ENCODE peak calls at places on chromosomes 2 and 18, in nine cellular contexts. One of them, this sample, is unnamed.

GRCh38 chr2:242069018-242069417 is 199.5 kb downstream of the RTP5 start:
- DNase-seq in NCI-H2107: no peak
- DNase-seq in activated CD8-positive, alpha-beta memory T cell treated with anti-CD3 and anti-CD28 coated beads, Interleukin-2, amount 50 U/mL, for 48 hours: no peak
- DNase-seq in heart right ventricle: no peak
- DNase-seq in GM20000: no peak
- DNase-seq in iris pigment epithelial cell: no peak
- DNase-seq in RWPE1: no peak
- DNase-seq in astrocyte of the hippocampus: no peak
- DNase-seq in stromal cell of bone marrow: no peak
- DNase-seq in this sample: no peak

GRCh38 chr2:158184556-158185343 is 83.1 kb downstream of the UPP2 start:
- DNase-seq in astrocyte of the hippocampus: peak; percentile 58
- DNase-seq in iris pigment epithelial cell: no peak
- DNase-seq in heart right ventricle: no peak
- DNase-seq in NCI-H2107: no peak
- DNase-seq in stromal cell of bone marrow: no peak
- DNase-seq in GM20000: no peak
- DNase-seq in activated CD8-positive, alpha-beta memory T cell treated with anti-CD3 and anti-CD28 coated beads, Interleukin-2, amount 50 U/mL, for 48 hours: no peak
- DNase-seq in RWPE1: no peak
- DNase-seq in this sample: no peak

GRCh38 chr2:82256983-82257382 is 1952.4 kb upstream of the LRRTM1 start:
- DNase-seq in NCI-H2107: no peak
- DNase-seq in iris pigment epithelial cell: no peak
- DNase-seq in activated CD8-positive, alpha-beta memory T cell treated with anti-CD3 and anti-CD28 coated beads, Interleukin-2, amount 50 U/mL, for 48 hours: no peak
- DNase-seq in astrocyte of the hippocampus: no peak
- DNase-seq in heart right ventricle: no peak
- DNase-seq in RWPE1: no peak
- DNase-seq in stromal cell of bone marrow: no peak
- DNase-seq in GM20000: no peak
- DNase-seq in this sample: no peak

GRCh38 chr2:40282428-40282827 is 169.5 kb downstream of the SLC8A1 start:
- DNase-seq in NCI-H2107: no peak
- DNase-seq in heart right ventricle: no peak
- DNase-seq in activated CD8-positive, alpha-beta memory T cell treated with anti-CD3 and anti-CD28 coated beads, Interleukin-2, amount 50 U/mL, for 48 hours: no peak
- DNase-seq in RWPE1: no peak
- DNase-seq in iris pigment epithelial cell: no peak
- DNase-seq in astrocyte of the hippocampus: no peak
- DNase-seq in GM20000: no peak
- DNase-seq in stromal cell of bone marrow: no peak
- DNase-seq in this sample: no peak

GRCh38 chr2:166239548-166239947 is 111.7 kb upstream of the SCN1A start:
- DNase-seq in astrocyte of the hippocampus: peak; percentile 84
- DNase-seq in iris pigment epithelial cell: peak; percentile 97
- DNase-seq in heart right ventricle: no peak
- DNase-seq in activated CD8-positive, alpha-beta memory T cell treated with anti-CD3 and anti-CD28 coated beads, Interleukin-2, amount 50 U/mL, for 48 hours: no peak
- DNase-seq in GM20000: no peak
- DNase-seq in RWPE1: peak; percentile 74
- DNase-seq in NCI-H2107: no peak
- DNase-seq in stromal cell of bone marrow: peak; percentile 88
- DNase-seq in this sample: peak; percentile 93

GRCh38 chr2:221817052-221817451 is 244.9 kb upstream of the EPHA4 start:
- DNase-seq in activated CD8-positive, alpha-beta memory T cell treated with anti-CD3 and anti-CD28 coated beads, Interleukin-2, amount 50 U/mL, for 48 hours: no peak
- DNase-seq in heart right ventricle: no peak
- DNase-seq in RWPE1: peak; percentile 63
- DNase-seq in GM20000: no peak
- DNase-seq in astrocyte of the hippocampus: peak; percentile 68
- DNase-seq in iris pigment epithelial cell: peak; percentile 4
- DNase-seq in NCI-H2107: no peak
- DNase-seq in stromal cell of bone marrow: no peak
- DNase-seq in this sample: peak; percentile 45

GRCh38 chr2:206920936-206921335 is 18.4 kb upstream of the CPO start:
- DNase-seq in heart right ventricle: no peak
- DNase-seq in stromal cell of bone marrow: no peak
- DNase-seq in NCI-H2107: no peak
- DNase-seq in astrocyte of the hippocampus: no peak
- DNase-seq in activated CD8-positive, alpha-beta memory T cell treated with anti-CD3 and anti-CD28 coated beads, Interleukin-2, amount 50 U/mL, for 48 hours: no peak
- DNase-seq in RWPE1: peak; percentile 17
- DNase-seq in GM20000: no peak
- DNase-seq in iris pigment epithelial cell: no peak
- DNase-seq in this sample: no peak

GRCh38 chr18:45169610-45170009 is 445.7 kb upstream of the SLC14A2 start:
- DNase-seq in iris pigment epithelial cell: peak; percentile 82
- DNase-seq in NCI-H2107: no peak
- DNase-seq in astrocyte of the hippocampus: peak; percentile 52
- DNase-seq in GM20000: no peak
- DNase-seq in RWPE1: peak; percentile 38
- DNase-seq in heart right ventricle: no peak
- DNase-seq in activated CD8-positive, alpha-beta memory T cell treated with anti-CD3 and anti-CD28 coated beads, Interleukin-2, amount 50 U/mL, for 48 hours: no peak
- DNase-seq in stromal cell of bone marrow: peak; percentile 96
- DNase-seq in this sample: peak; percentile 87

GRCh38 chr2:205060269-205060668 is 515.0 kb downstream of the PARD3B start:
- DNase-seq in RWPE1: peak; percentile 19
- DNase-seq in stromal cell of bone marrow: peak; percentile 45
- DNase-seq in activated CD8-positive, alpha-beta memory T cell treated with anti-CD3 and anti-CD28 coated beads, Interleukin-2, amount 50 U/mL, for 48 hours: no peak
- DNase-seq in NCI-H2107: no peak
- DNase-seq in astrocyte of the hippocampus: peak; percentile 57
- DNase-seq in heart right ventricle: no peak
- DNase-seq in iris pigment epithelial cell: peak; percentile 89
- DNase-seq in GM20000: no peak
- DNase-seq in this sample: peak; percentile 70

GRCh38 chr2:159939946-159940345 is 122.5 kb downstream of the PLA2R1 start:
- DNase-seq in iris pigment epithelial cell: peak; percentile 36
- DNase-seq in RWPE1: peak; percentile 30
- DNase-seq in NCI-H2107: no peak
- DNase-seq in stromal cell of bone marrow: no peak
- DNase-seq in GM20000: peak; percentile 57
- DNase-seq in astrocyte of the hippocampus: peak; percentile 55
- DNase-seq in activated CD8-positive, alpha-beta memory T cell treated with anti-CD3 and anti-CD28 coated beads, Interleukin-2, amount 50 U/mL, for 48 hours: no peak
- DNase-seq in heart right ventricle: no peak
- DNase-seq in this sample: peak; percentile 36

GRCh38 chr2:3598197-3598910 is 3.4 kb downstream of the COLEC11 start:
- DNase-seq in RWPE1: no peak
- DNase-seq in astrocyte of the hippocampus: no peak
- DNase-seq in NCI-H2107: no peak
- DNase-seq in heart right ventricle: no peak
- DNase-seq in iris pigment epithelial cell: no peak
- DNase-seq in activated CD8-positive, alpha-beta memory T cell treated with anti-CD3 and anti-CD28 coated beads, Interleukin-2, amount 50 U/mL, for 48 hours: no peak
- DNase-seq in GM20000: no peak
- DNase-seq in stromal cell of bone marrow: no peak
- DNase-seq in this sample: no peak

GRCh38 chr18:3664563-3665178 is 214.7 kb downstream of the TGIF1 start:
- DNase-seq in RWPE1: no peak
- DNase-seq in heart right ventricle: no peak
- DNase-seq in stromal cell of bone marrow: no peak
- DNase-seq in astrocyte of the hippocampus: peak; percentile 57
- DNase-seq in NCI-H2107: no peak
- DNase-seq in GM20000: no peak
- DNase-seq in activated CD8-positive, alpha-beta memory T cell treated with anti-CD3 and anti-CD28 coated beads, Interleukin-2, amount 50 U/mL, for 48 hours: no peak
- DNase-seq in iris pigment epithelial cell: no peak
- DNase-seq in this sample: peak; percentile 20

GRCh38 chr18:57585421-57585820 is 1.1 kb downstream of the FECH start:
- DNase-seq in NCI-H2107: no peak
- DNase-seq in stromal cell of bone marrow: no peak
- DNase-seq in iris pigment epithelial cell: no peak
- DNase-seq in RWPE1: no peak
- DNase-seq in heart right ventricle: no peak
- DNase-seq in astrocyte of the hippocampus: peak; percentile 29
- DNase-seq in activated CD8-positive, alpha-beta memory T cell treated with anti-CD3 and anti-CD28 coated beads, Interleukin-2, amount 50 U/mL, for 48 hours: no peak
- DNase-seq in GM20000: no peak
- DNase-seq in this sample: peak; percentile 12

GRCh38 chr2:86513948-86514660 is 49.1 kb downstream of the CHMP3 start:
- DNase-seq in activated CD8-positive, alpha-beta memory T cell treated with anti-CD3 and anti-CD28 coated beads, Interleukin-2, amount 50 U/mL, for 48 hours: no peak
- DNase-seq in GM20000: no peak
- DNase-seq in astrocyte of the hippocampus: no peak
- DNase-seq in RWPE1: no peak
- DNase-seq in iris pigment epithelial cell: no peak
- DNase-seq in heart right ventricle: no peak
- DNase-seq in NCI-H2107: no peak
- DNase-seq in stromal cell of bone marrow: no peak
- DNase-seq in this sample: no peak

GRCh38 chr2:170886391-170886790 is 42.7 kb upstream of the GORASP2 start:
- DNase-seq in stromal cell of bone marrow: no peak
- DNase-seq in iris pigment epithelial cell: peak; percentile 82
- DNase-seq in GM20000: no peak
- DNase-seq in NCI-H2107: no peak
- DNase-seq in heart right ventricle: no peak
- DNase-seq in RWPE1: peak; percentile 51
- DNase-seq in astrocyte of the hippocampus: peak; percentile 91
- DNase-seq in activated CD8-positive, alpha-beta memory T cell treated with anti-CD3 and anti-CD28 coated beads, Interleukin-2, amount 50 U/mL, for 48 hours: no peak
- DNase-seq in this sample: peak; percentile 65

GRCh38 chr18:47552783-47553182 is 301.3 kb upstream of the SKOR2 start:
- DNase-seq in activated CD8-positive, alpha-beta memory T cell treated with anti-CD3 and anti-CD28 coated beads, Interleukin-2, amount 50 U/mL, for 48 hours: no peak
- DNase-seq in RWPE1: no peak
- DNase-seq in heart right ventricle: no peak
- DNase-seq in stromal cell of bone marrow: no peak
- DNase-seq in NCI-H2107: no peak
- DNase-seq in iris pigment epithelial cell: no peak
- DNase-seq in GM20000: no peak
- DNase-seq in astrocyte of the hippocampus: no peak
- DNase-seq in this sample: no peak

GRCh38 chr2:44598731-44599529 is 237.2 kb downstream of the CAMKMT start:
- DNase-seq in heart right ventricle: no peak
- DNase-seq in iris pigment epithelial cell: peak; percentile 42
- DNase-seq in NCI-H2107: no peak
- DNase-seq in astrocyte of the hippocampus: no peak
- DNase-seq in RWPE1: no peak
- DNase-seq in GM20000: no peak
- DNase-seq in stromal cell of bone marrow: no peak
- DNase-seq in activated CD8-positive, alpha-beta memory T cell treated with anti-CD3 and anti-CD28 coated beads, Interleukin-2, amount 50 U/mL, for 48 hours: no peak
- DNase-seq in this sample: no peak

GRCh38 chr2:1613731-1614354 is 130.5 kb downstream of the PXDN start:
- DNase-seq in NCI-H2107: no peak
- DNase-seq in GM20000: no peak
- DNase-seq in astrocyte of the hippocampus: peak; percentile 62
- DNase-seq in RWPE1: no peak
- DNase-seq in heart right ventricle: no peak
- DNase-seq in iris pigment epithelial cell: peak; percentile 47
- DNase-seq in stromal cell of bone marrow: peak; percentile 70
- DNase-seq in activated CD8-positive, alpha-beta memory T cell treated with anti-CD3 and anti-CD28 coated beads, Interleukin-2, amount 50 U/mL, for 48 hours: no peak
- DNase-seq in this sample: peak; percentile 83

GRCh38 chr2:44168684-44169154 is at the start of gene PPM1B:
- DNase-seq in heart right ventricle: no peak
- DNase-seq in iris pigment epithelial cell: no peak
- DNase-seq in NCI-H2107: peak; percentile 100
- DNase-seq in activated CD8-positive, alpha-beta memory T cell treated with anti-CD3 and anti-CD28 coated beads, Interleukin-2, amount 50 U/mL, for 48 hours: peak; percentile 98
- DNase-seq in RWPE1: no peak
- DNase-seq in astrocyte of the hippocampus: peak; percentile 100
- DNase-seq in stromal cell of bone marrow: no peak
- DNase-seq in GM20000: no peak
- DNase-seq in this sample: no peak

GRCh38 chr2:204265701-204266310 is 279.5 kb upstream of the PARD3B start:
- DNase-seq in iris pigment epithelial cell: no peak
- DNase-seq in RWPE1: no peak
- DNase-seq in NCI-H2107: peak; percentile 55
- DNase-seq in GM20000: no peak
- DNase-seq in astrocyte of the hippocampus: no peak
- DNase-seq in heart right ventricle: no peak
- DNase-seq in stromal cell of bone marrow: no peak
- DNase-seq in activated CD8-positive, alpha-beta memory T cell treated with anti-CD3 and anti-CD28 coated beads, Interleukin-2, amount 50 U/mL, for 48 hours: no peak
- DNase-seq in this sample: no peak

GRCh38 chr2:238549866-238550265 is 123.1 kb downstream of the ASB1 start:
- DNase-seq in stromal cell of bone marrow: no peak
- DNase-seq in heart right ventricle: no peak
- DNase-seq in astrocyte of the hippocampus: no peak
- DNase-seq in RWPE1: no peak
- DNase-seq in NCI-H2107: no peak
- DNase-seq in iris pigment epithelial cell: no peak
- DNase-seq in GM20000: no peak
- DNase-seq in activated CD8-positive, alpha-beta memory T cell treated with anti-CD3 and anti-CD28 coated beads, Interleukin-2, amount 50 U/mL, for 48 hours: no peak
- DNase-seq in this sample: no peak

GRCh38 chr2:190261851-190262250 is 57.8 kb downstream of the HIBCH start:
- DNase-seq in activated CD8-positive, alpha-beta memory T cell treated with anti-CD3 and anti-CD28 coated beads, Interleukin-2, amount 50 U/mL, for 48 hours: no peak
- DNase-seq in iris pigment epithelial cell: no peak
- DNase-seq in heart right ventricle: no peak
- DNase-seq in stromal cell of bone marrow: no peak
- DNase-seq in RWPE1: no peak
- DNase-seq in NCI-H2107: no peak
- DNase-seq in GM20000: no peak
- DNase-seq in astrocyte of the hippocampus: no peak
- DNase-seq in this sample: no peak

GRCh38 chr2:168192143-168192785 is 55.1 kb downstream of the STK39 start:
- DNase-seq in RWPE1: no peak
- DNase-seq in activated CD8-positive, alpha-beta memory T cell treated with anti-CD3 and anti-CD28 coated beads, Interleukin-2, amount 50 U/mL, for 48 hours: no peak
- DNase-seq in astrocyte of the hippocampus: no peak
- DNase-seq in heart right ventricle: no peak
- DNase-seq in iris pigment epithelial cell: no peak
- DNase-seq in GM20000: no peak
- DNase-seq in stromal cell of bone marrow: no peak
- DNase-seq in NCI-H2107: no peak
- DNase-seq in this sample: no peak

GRCh38 chr2:72109291-72109690 is 38.4 kb downstream of the CYP26B1 start:
- DNase-seq in activated CD8-positive, alpha-beta memory T cell treated with anti-CD3 and anti-CD28 coated beads, Interleukin-2, amount 50 U/mL, for 48 hours: peak; percentile 8
- DNase-seq in heart right ventricle: no peak
- DNase-seq in GM20000: no peak
- DNase-seq in NCI-H2107: no peak
- DNase-seq in astrocyte of the hippocampus: no peak
- DNase-seq in RWPE1: no peak
- DNase-seq in stromal cell of bone marrow: no peak
- DNase-seq in iris pigment epithelial cell: no peak
- DNase-seq in this sample: no peak

GRCh38 chr2:236840857-236841256 is 244.8 kb upstream of the COPS8 start:
- DNase-seq in heart right ventricle: peak; percentile 53
- DNase-seq in astrocyte of the hippocampus: no peak
- DNase-seq in RWPE1: no peak
- DNase-seq in iris pigment epithelial cell: no peak
- DNase-seq in activated CD8-positive, alpha-beta memory T cell treated with anti-CD3 and anti-CD28 coated beads, Interleukin-2, amount 50 U/mL, for 48 hours: no peak
- DNase-seq in NCI-H2107: no peak
- DNase-seq in stromal cell of bone marrow: no peak
- DNase-seq in GM20000: no peak
- DNase-seq in this sample: no peak

GRCh38 chr2:174341995-174342571 is 7.3 kb downstream of the SP9 start:
- DNase-seq in NCI-H2107: no peak
- DNase-seq in astrocyte of the hippocampus: no peak
- DNase-seq in iris pigment epithelial cell: no peak
- DNase-seq in activated CD8-positive, alpha-beta memory T cell treated with anti-CD3 and anti-CD28 coated beads, Interleukin-2, amount 50 U/mL, for 48 hours: peak; percentile 70
- DNase-seq in RWPE1: no peak
- DNase-seq in stromal cell of bone marrow: no peak
- DNase-seq in GM20000: peak; percentile 38
- DNase-seq in heart right ventricle: no peak
- DNase-seq in this sample: no peak

GRCh38 chr2:19356545-19357382 is 1.7 kb downstream of the OSR1 start:
- DNase-seq in GM20000: peak; percentile 13
- DNase-seq in activated CD8-positive, alpha-beta memory T cell treated with anti-CD3 and anti-CD28 coated beads, Interleukin-2, amount 50 U/mL, for 48 hours: no peak
- DNase-seq in RWPE1: no peak
- DNase-seq in NCI-H2107: no peak
- DNase-seq in astrocyte of the hippocampus: peak; percentile 39
- DNase-seq in heart right ventricle: no peak
- DNase-seq in stromal cell of bone marrow: no peak
- DNase-seq in iris pigment epithelial cell: no peak
- DNase-seq in this sample: peak; percentile 35

GRCh38 chr18:50704541-50704940 is 115.3 kb downstream of the MRO start:
- DNase-seq in activated CD8-positive, alpha-beta memory T cell treated with anti-CD3 and anti-CD28 coated beads, Interleukin-2, amount 50 U/mL, for 48 hours: no peak
- DNase-seq in GM20000: no peak
- DNase-seq in iris pigment epithelial cell: peak; percentile 7
- DNase-seq in stromal cell of bone marrow: no peak
- DNase-seq in RWPE1: no peak
- DNase-seq in heart right ventricle: no peak
- DNase-seq in astrocyte of the hippocampus: no peak
- DNase-seq in NCI-H2107: no peak
- DNase-seq in this sample: no peak

GRCh38 chr18:57970356-57971095 is 73.5 kb upstream of the NEDD4L start:
- DNase-seq in GM20000: no peak
- DNase-seq in NCI-H2107: no peak
- DNase-seq in activated CD8-positive, alpha-beta memory T cell treated with anti-CD3 and anti-CD28 coated beads, Interleukin-2, amount 50 U/mL, for 48 hours: no peak
- DNase-seq in RWPE1: no peak
- DNase-seq in iris pigment epithelial cell: no peak
- DNase-seq in stromal cell of bone marrow: no peak
- DNase-seq in heart right ventricle: no peak
- DNase-seq in astrocyte of the hippocampus: no peak
- DNase-seq in this sample: no peak

GRCh38 chr2:189144700-189145211 is 34.8 kb downstream of the COL5A2 start:
- DNase-seq in GM20000: no peak
- DNase-seq in RWPE1: no peak
- DNase-seq in astrocyte of the hippocampus: no peak
- DNase-seq in heart right ventricle: no peak
- DNase-seq in iris pigment epithelial cell: peak; percentile 42
- DNase-seq in stromal cell of bone marrow: no peak
- DNase-seq in activated CD8-positive, alpha-beta memory T cell treated with anti-CD3 and anti-CD28 coated beads, Interleukin-2, amount 50 U/mL, for 48 hours: no peak
- DNase-seq in NCI-H2107: no peak
- DNase-seq in this sample: no peak

GRCh38 chr2:131040661-131041401 is 52.4 kb downstream of the FAM168B start:
- DNase-seq in stromal cell of bone marrow: no peak
- DNase-seq in heart right ventricle: no peak
- DNase-seq in astrocyte of the hippocampus: no peak
- DNase-seq in GM20000: no peak
- DNase-seq in iris pigment epithelial cell: peak; percentile 35
- DNase-seq in activated CD8-positive, alpha-beta memory T cell treated with anti-CD3 and anti-CD28 coated beads, Interleukin-2, amount 50 U/mL, for 48 hours: no peak
- DNase-seq in NCI-H2107: no peak
- DNase-seq in RWPE1: no peak
- DNase-seq in this sample: no peak

This sample was measured in astrocyte of the spinal cord.